ENCODE peak calls at places on chromosomes 16 and 17, in four cellular contexts. E is IMR-90, G is stomach, U is body of pancreas. M is an unnamed sample.

GRCh38 chr16:55898592-55898991 is 23.4 kb upstream of the CES5A start:
- DNase-seq in E (no peak), G (no peak), U (no peak), M (no peak)

GRCh38 chr17:47696717-47697642 is 3.0 kb downstream of the TBKBP1 start:
- DNase-seq in E (no peak), G (no peak), U (no peak), M (peak)

GRCh38 chr17:21689604-21690003 is 2.7 kb upstream of the KCNJ18 start:
- DNase-seq in E (peak), G (no peak), U (peak), M (peak)

GRCh38 chr16:50395763-50396710 is 27.2 kb upstream of the BRD7 start:
- DNase-seq in E (no peak), G (no peak), U (no peak), M (no peak)

GRCh38 chr16:84616515-84616914 is 1.4 kb downstream of the COTL1 start:
- DNase-seq in E (no peak), G (no peak), U (no peak), M (no peak)

GRCh38 chr16:9092963-9093477 is 1.6 kb downstream of the HAPSTR1 start:
- DNase-seq in E (no peak), G (peak), U (peak), M (peak)

GRCh38 chr16:85326794-85327181 is 214.5 kb upstream of the CIBAR2 start:
- DNase-seq in E (no peak), G (no peak), U (no peak), M (no peak)

GRCh38 chr16:62225675-62226074 is 189.4 kb upstream of the CDH8 start:
- DNase-seq in E (no peak), G (peak), U (peak), M (peak)

GRCh38 chr16:84048306-84048705 is 5.7 kb upstream of the SLC38A8 start:
- DNase-seq in E (no peak), G (peak), U (peak), M (no peak)

GRCh38 chr16:20995711-20996110 is 95.1 kb downstream of the LYRM1 start:
- DNase-seq in E (no peak), G (no peak), U (no peak), M (no peak)

GRCh38 chr17:47694018-47694817 is at the start of gene TBKBP1:
- DNase-seq in E (peak), G (no peak), U (peak), M (peak)

GRCh38 chr16:57388359-57389086 is 16.0 kb upstream of the CCL17 start:
- DNase-seq in E (no peak), G (no peak), U (no peak), M (no peak)

GRCh38 chr16:4403133-4403949 is 13.1 kb downstream of the CORO7 start:
- DNase-seq in E (no peak), G (no peak), U (no peak), M (peak)

GRCh38 chr17:40541873-40542561 is 23.3 kb downstream of the CCR7 start:
- DNase-seq in E (no peak), G (no peak), U (no peak), M (peak)

GRCh38 chr16:11497329-11497805 is 89.4 kb downstream of the LITAF start:
- DNase-seq in E (peak), G (peak), U (peak), M (peak)
- H3K27ac ChIP-seq in E (peak), G (peak), U (peak), M (peak)

GRCh38 chr17:42276359-42276608 is at the start of gene STAT5B:
- DNase-seq in E (peak), G (peak), U (peak), M (peak)
- TF ChIP-seq POLR2A in E (no peak), G (no peak), U (no peak), M (peak)

DNA sequence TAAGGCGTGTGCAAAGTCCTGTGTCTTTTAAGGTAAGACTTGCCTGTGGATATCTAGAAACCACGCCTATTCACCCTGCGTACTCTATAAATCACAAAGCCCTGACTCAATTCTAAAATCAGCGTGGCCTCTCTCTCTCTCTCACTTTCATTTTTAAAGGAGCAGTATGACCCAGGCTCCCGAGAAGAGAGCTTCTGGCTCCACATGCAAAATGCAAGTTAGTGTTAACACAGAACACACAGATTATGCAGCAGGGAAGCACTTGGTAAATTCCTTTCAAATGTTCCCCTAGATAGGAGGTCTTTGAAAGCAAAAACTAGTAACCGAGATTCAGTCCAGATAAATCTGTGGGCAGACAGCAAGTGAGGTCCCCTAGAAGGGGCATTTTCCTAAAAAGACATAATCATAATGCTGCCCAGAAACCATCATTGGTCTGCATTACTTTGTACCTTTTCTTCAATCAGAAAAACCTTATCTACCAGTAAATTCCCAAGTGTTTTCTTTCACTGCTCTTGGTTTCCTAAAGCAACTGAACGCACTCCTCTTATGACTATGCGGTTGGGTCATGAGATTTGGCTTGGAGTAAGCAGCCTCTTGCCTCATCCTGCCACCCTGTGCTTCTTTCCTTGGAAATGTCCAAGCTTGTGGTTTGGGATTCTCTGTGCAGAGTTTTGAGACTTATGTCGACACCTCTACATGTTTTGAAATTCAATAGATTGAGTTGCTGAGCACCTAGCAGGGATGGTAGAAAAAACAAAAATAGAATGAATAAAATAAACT is 31.7 kb upstream of the KCNJ2 start:
- DNase-seq in E (peak), G (no peak), U (peak), M (no peak)
- H3K4me3 ChIP-seq in E (peak), G (peak), U (no peak), M (peak)

DNA sequence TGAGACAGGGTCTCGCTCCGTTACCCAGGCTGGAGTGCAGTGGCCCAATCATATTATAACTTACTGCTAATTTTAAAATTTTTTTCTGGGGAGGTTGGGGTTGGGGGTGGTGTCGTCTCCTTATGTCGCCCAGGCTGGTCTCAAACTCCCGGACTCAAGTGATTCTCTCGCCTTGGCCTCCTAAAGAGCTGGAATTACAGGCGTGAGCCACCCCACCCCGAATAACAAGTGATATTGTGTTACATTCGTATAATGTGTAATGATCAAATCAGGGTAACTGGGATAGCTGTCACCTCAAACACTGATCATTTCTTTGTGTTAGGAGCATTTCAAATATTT is 16.2 kb upstream of the KPNA2 start:
- DNase-seq in E (no peak), G (no peak), U (no peak), M (no peak)
- H3K27ac ChIP-seq in E (no peak), G (peak), U (no peak), M (no peak)

M was measured in heart left ventricle.